ENCODE peak calls at places on chromosome 15, in ten cellular contexts. T is AG08395; F is foreskin fibroblast; B is NCI-H460; K is osteocyte; M is NCI-H1105; N is choroid plexus epithelial cell; X is psoas muscle; S is CD8-positive, alpha-beta memory T cell; G is HFFc6. O is an unnamed sample.

GRCh38 chr15:50138391-50138790 is 19.4 kb upstream of the ATP8B4 start:
- DNase-seq in N (peak), B (no peak), M (no peak), S (no peak), G (no peak), F (no peak), K (no peak), T (no peak), X (no peak), O (no peak)

GRCh38 chr15:100923076-100923475 is 3.9 kb downstream of the LRRK1 start:
- DNase-seq in T (no peak), K (no peak), G (no peak), X (no peak), M (no peak), B (no peak), F (no peak), S (no peak), N (no peak), O (no peak)

GRCh38 chr15:67253517-67254237 is 784 bp downstream of the AAGAB start:
- DNase-seq in X (no peak), F (peak), G (no peak), N (peak), T (peak), K (no peak), B (no peak), M (no peak), S (no peak), O (no peak)

GRCh38 chr15:36999778-37000177 is 100.6 kb downstream of the MEIS2 start:
- DNase-seq in N (no peak), X (no peak), T (no peak), B (no peak), F (no peak), G (no peak), M (no peak), S (no peak), K (no peak), O (no peak)

GRCh38 chr15:43270676-43271306 is 4.1 kb upstream of the TGM5 start:
- DNase-seq in S (no peak), M (no peak), T (no peak), X (no peak), G (no peak), N (no peak), K (peak), F (no peak), B (no peak), O (no peak)

GRCh38 chr15:69114231-69114937 is 46.1 kb upstream of the GLCE start:
- DNase-seq in X (no peak), M (no peak), S (no peak), G (no peak), T (no peak), K (no peak), N (no peak), B (no peak), F (no peak), O (no peak)

GRCh38 chr15:57703387-57703786 is 3.1 kb upstream of the POLR2M start:
- DNase-seq in F (no peak), M (no peak), G (peak), S (no peak), B (no peak), T (peak), X (no peak), K (no peak), N (no peak), O (no peak)

GRCh38 chr15:60424006-60424405 is 26.2 kb upstream of the ANXA2 start:
- DNase-seq in T (no peak), K (no peak), M (no peak), N (no peak), G (no peak), B (no peak), X (no peak), S (no peak), F (no peak), O (no peak)

GRCh38 chr15:96657096-96657495 is 326.6 kb downstream of the NR2F2 start:
- DNase-seq in B (no peak), X (no peak), F (no peak), T (no peak), K (no peak), M (no peak), N (peak), S (no peak), G (no peak), O (no peak)

GRCh38 chr15:60590935-60591490 is 112.1 kb upstream of the ICE2 start:
- DNase-seq in T (peak), B (no peak), X (peak), F (peak), S (peak), N (peak), K (peak), M (no peak), G (peak), O (peak)

GRCh38 chr15:40501487-40501886 is 30.7 kb downstream of the CHST14 start:
- DNase-seq in F (no peak), X (no peak), T (no peak), G (no peak), M (no peak), B (no peak), N (no peak), S (no peak), K (no peak), O (no peak)

GRCh38 chr15:37016287-37016686 is 84.1 kb downstream of the MEIS2 start:
- DNase-seq in M (no peak), T (peak), B (no peak), S (no peak), G (peak), X (no peak), N (peak), K (no peak), F (peak), O (no peak)